ENCODE peak calls at places on chromosome 19, in four cellular contexts. V is transverse colon, J is stomach, H is HCT116. G is an unnamed sample. For H3K9me3, the result is how much of the 10 kb centered on the place peaks cover.

GRCh38 chr19:52786078-52786463 is 520 bp downstream of the ZNF600 start:
- DNase-seq in V (peak), J (no peak), H (no peak), G (peak)

GRCh38 chr19:30459859-30460258 is 87.7 kb downstream of the ZNF536 start:
- DNase-seq in V (no peak), J (no peak), H (no peak), G (no peak)

GRCh38 chr19:30236006-30236405 is 136.2 kb upstream of the ZNF536 start:
- DNase-seq in V (no peak), J (no peak), H (no peak), G (no peak)

GRCh38 chr19:57245066-57245465 is 4.6 kb downstream of the ZNF805 start:
- DNase-seq in V (no peak), J (no peak), H (no peak), G (no peak)

GRCh38 chr19:7391218-7391670 is 42.5 kb downstream of the ARHGEF18 start:
- DNase-seq in V (peak), J (peak), H (peak), G (no peak)

GRCh38 chr19:2168619-2169424 is 5.1 kb downstream of the DOT1L start:
- DNase-seq in V (peak), J (peak), H (peak), G (peak)

GRCh38 chr19:28929026-28929425 is 283.9 kb downstream of the UQCRFS1 start:
- DNase-seq in V (no peak), J (no peak), H (no peak), G (no peak)

GRCh38 chr19:16455489-16455888 is 16.3 kb downstream of the EPS15L1 start:
- DNase-seq in V (no peak), J (no peak), H (no peak), G (no peak)

GRCh38 chr19:15177269-15178116 is 23.3 kb downstream of the NOTCH3 start:
- DNase-seq in V (peak), J (peak), H (no peak), G (no peak)

GRCh38 chr19:41957838-41958366 is 1.2 kb downstream of the RABAC1 start:
- DNase-seq in V (peak), J (peak), H (peak), G (no peak)

GRCh38 chr19:51016798-51017683 is 2.5 kb downstream of the KLK10 start:
- DNase-seq in V (peak), J (peak), H (peak), G (no peak)

GRCh38 chr19:9835507-9835949 is 410 bp downstream of the PIN1 start:
- DNase-seq in V (peak), J (no peak), H (no peak), G (no peak)

GRCh38 chr19:4636151-4636717 is 3.1 kb upstream of the TNFAIP8L1 start:
- DNase-seq in V (peak), J (peak), H (no peak), G (no peak)

GRCh38 chr19:29671393-29672076 is 6.3 kb downstream of the PLEKHF1 start:
- DNase-seq in V (peak), J (peak), H (no peak), G (no peak)

GRCh38 chr19:3641515-3642269 is 15.1 kb upstream of the CACTIN start:
- DNase-seq in V (no peak), J (no peak), H (no peak), G (no peak)

GRCh38 chr19:52991021-52991420 is 22.7 kb upstream of the ERVV-1 start:
- DNase-seq in V (no peak), J (no peak), H (no peak), G (no peak)

GRCh38 chr19:9969688-9969975 is 33.3 kb upstream of the OLFM2 start:
- DNase-seq in V (no peak), J (no peak), H (no peak), G (no peak)

GRCh38 chr19:16025108-16026101 is 50.9 kb upstream of the TPM4 start:
- DNase-seq in V (peak), J (peak), H (peak), G (no peak)

GRCh38 chr19:17117250-17117789 is 41.7 kb downstream of the MYO9B start:
- DNase-seq in V (no peak), J (no peak), H (no peak), G (no peak)

GRCh38 chr19:16661480-16662034 is 618 bp downstream of the TMEM38A start:
- DNase-seq in V (peak), J (peak), H (no peak), G (peak)

GRCh38 chr19:41116261-41116660 is 2.0 kb downstream of the CYP2F1 start:
- DNase-seq in V (no peak), J (peak), H (no peak), G (peak)

GRCh38 chr19:46896076-46896794 is 35.4 kb downstream of the ARHGAP35 start:
- DNase-seq in V (no peak), J (no peak), H (no peak), G (peak)

GRCh38 chr19:20107301-20107700 is 29.5 kb downstream of the ZNF90 start:
- DNase-seq in V (no peak), J (no peak), H (no peak), G (no peak)

GRCh38 chr19:55406091-55406868 is 1.3 kb downstream of the UBE2S start:
- DNase-seq in V (no peak), J (no peak), H (no peak), G (no peak)

GRCh38 chr19:10260141-10260584 is 8.1 kb downstream of the MRPL4 start:
- DNase-seq in V (no peak), J (peak), H (peak), G (no peak)

GRCh38 chr19:11164879-11165406 is 9.4 kb upstream of the SPC24 start:
- DNase-seq in V (peak), J (peak), H (no peak), G (peak)

GRCh38 chr19:37594982-37595382 is 306 bp downstream of the ZNF540 start:
- DNase-seq in V (peak), J (peak), H (no peak), G (peak)

GRCh38 chr19:504634-505033 is 2.7 kb upstream of the TPGS1 start:
- DNase-seq in V (no peak), J (no peak), H (no peak), G (no peak)

GRCh38 chr19:510606-511100 is 3.4 kb downstream of the TPGS1 start:
- DNase-seq in V (peak), J (peak), H (peak), G (peak)

GRCh38 chr19:506404-507285 is 652 bp upstream of the TPGS1 start:
- DNase-seq in V (peak), J (peak), H (peak), G (peak)

GRCh38 chr19:508204-509150 is 1.2 kb downstream of the TPGS1 start:
- DNase-seq in V (no peak), J (no peak), H (no peak), G (no peak)

DNA sequence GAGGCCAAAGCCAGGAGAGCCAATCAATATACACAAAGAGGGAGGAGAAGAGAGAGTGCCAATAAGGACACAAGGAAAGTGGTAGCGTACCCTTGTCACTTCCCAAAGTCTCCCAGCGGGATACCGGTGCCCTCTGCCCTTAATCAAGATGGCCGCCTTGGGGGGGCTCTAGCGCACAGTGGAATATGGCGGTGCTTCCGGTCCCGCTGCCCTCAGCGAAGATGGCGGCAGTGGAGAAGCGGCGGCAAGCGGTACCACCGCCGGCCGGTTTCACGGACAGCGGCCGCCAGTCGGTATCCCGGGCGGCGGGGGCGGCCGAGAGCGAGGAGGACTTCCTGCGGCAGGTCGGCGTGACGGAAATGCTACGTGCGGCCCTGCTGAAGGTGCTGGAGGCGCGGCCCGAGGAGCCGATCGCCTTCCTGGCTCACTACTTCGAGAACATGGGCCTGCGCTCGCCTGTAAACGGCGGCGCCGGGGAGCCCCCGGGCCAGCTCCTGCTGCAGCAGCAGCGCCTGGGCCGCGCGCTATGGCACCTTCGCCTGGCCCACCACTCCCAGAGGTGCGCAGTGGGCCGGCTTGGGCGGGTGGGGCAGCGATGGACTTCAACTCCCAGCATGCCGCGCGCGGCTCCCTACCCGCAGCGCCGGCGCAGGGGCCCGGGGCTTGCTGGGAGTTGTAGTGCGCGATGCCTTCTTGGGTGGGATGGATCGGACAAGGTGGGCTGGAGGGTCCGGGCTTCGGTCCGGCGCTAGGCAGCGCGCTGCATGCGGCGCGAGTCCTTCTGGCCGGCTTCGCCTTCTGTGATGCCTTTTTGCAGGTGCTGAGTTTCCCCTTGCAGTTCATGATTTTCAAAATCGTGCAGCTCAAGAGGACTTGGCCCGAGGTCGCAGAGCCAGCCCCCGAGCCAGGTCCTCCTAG is at the start of gene TPGS1:
- DNase-seq in V (peak), J (peak), H (peak), G (no peak)
- H3K9me3 ChIP-seq in V (under half), J (under half), H (under half), G (under half)

GRCh38 chr19:45597425-45598111 is 4.4 kb downstream of the GPR4 start:
- DNase-seq in V (no peak), J (no peak), H (no peak), G (no peak)
- H3K4me3 ChIP-seq in V (no peak), J (no peak), H (no peak), G (peak)

GRCh38 chr19:35509861-35510625 is 3.4 kb downstream of the DMKN start:
- DNase-seq in V (peak), J (peak), H (peak), G (no peak)

GRCh38 chr19:35512831-35513230 is 618 bp downstream of the DMKN start:
- DNase-seq in V (no peak), J (no peak), H (no peak), G (no peak)

GRCh38 chr19:35509018-35509652 is 4.3 kb downstream of the DMKN start:
- DNase-seq in V (peak), J (peak), H (peak), G (no peak)

GRCh38 chr19:35511337-35511736 is 2.1 kb downstream of the DMKN start:
- DNase-seq in V (no peak), J (no peak), H (no peak), G (no peak)

GRCh38 chr19:35510626-35510964 is 2.9 kb downstream of the DMKN start:
- DNase-seq in V (no peak), J (no peak), H (no peak), G (no peak)
- TF ChIP-seq POLR2AphosphoS5 in V (no peak), J (no peak), H (no peak), G (no peak)

DNA sequence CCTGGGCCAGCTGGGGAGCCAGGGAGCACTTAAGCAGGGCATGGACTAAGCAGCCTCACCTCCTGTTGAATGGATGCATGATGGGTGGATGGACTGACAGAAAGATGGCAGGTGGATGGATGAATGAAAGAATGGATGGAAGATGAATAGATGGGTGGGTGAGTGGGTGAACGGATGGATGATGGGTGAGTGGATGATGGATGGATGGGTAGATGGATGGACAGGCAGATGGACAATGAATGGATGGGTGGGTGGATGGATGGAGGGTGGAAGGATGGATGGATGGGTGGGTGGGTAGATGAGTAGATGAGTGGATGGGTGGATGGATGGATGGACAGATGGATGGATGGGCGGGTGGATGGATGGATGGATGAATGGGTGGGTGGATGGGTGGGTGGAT is 18.7 kb downstream of the SHC2 start:
- DNase-seq in V (no peak), J (no peak), H (no peak), G (no peak)
- H3K9me3 ChIP-seq in V (under half), J (under half), H (under half), G (under half)

GRCh38 chr19:13872339-13872694 is 4.6 kb upstream of the NANOS3 start:
- DNase-seq in V (no peak), J (no peak), H (no peak), G (no peak)
- H3K4me3 ChIP-seq in V (peak), J (peak), H (peak), G (peak)

DNA sequence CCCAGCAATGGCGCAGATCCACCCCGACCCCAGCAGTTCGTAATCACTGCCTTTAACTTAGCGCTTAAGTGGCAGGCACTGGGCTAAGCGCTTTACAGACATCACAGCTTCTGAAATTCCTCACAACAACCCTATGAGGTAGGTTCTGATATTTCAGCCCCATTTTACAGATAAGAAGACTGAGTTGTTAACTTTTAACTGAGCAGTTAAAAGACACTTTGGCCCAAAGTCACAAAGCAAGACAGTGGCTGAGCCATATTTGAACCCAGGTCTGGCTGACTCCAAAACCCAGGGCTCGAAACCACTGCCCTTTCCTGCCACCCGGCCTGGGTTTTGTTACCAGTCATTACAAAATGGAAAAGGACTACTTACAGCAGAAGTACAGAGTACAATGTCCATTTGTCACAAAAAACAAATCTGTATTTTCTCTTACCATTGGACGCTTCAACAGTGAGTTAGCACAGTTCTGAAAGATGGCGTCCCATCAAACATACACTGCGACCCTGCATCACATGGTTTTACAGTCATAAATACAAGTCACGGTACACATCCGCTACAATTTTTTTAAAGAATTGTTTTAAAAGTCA is 8.5 kb downstream of the HNRNPL start:
- DNase-seq in V (no peak), J (no peak), H (no peak), G (no peak)
- TF ChIP-seq POLR2AphosphoS5 in V (no peak), J (no peak), H (peak), G (no peak)

DNA sequence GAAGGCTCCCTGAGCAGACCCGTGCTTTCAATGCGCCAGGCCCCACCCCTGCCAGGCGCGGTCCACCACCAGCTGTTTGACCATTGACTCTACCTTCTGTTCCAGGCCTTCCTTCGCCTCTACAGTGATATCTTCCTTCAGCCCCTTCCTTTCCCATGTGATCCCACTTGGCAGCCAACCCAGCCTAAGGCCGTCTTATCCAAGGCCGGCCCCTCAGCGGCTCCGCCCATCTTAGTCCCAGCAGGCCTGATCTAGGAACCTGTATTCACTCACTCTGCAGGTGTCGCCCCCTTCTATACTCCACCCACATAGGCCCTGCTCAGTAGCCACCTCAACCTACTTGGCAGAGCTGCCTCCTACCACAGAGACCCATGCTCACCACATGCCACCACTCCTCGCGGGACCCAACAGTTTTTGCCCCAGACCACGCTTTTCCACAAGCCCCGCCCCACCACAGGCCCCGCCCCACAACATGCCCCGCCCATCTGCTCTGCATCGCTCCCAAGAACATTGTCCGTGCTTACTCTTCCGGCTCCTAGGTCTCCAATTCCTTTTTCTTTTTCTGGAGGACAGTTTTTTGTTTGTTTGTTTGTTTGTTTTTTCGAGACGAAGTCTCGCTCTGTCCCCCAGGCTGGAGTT is 2.9 kb downstream of the RASIP1 start:
- DNase-seq in V (no peak), J (peak), H (no peak), G (no peak)
- H3K9me3 ChIP-seq in V (under half), J (under half), H (under half), G (under half)

G was measured in suprapubic skin.